ENCODE peak calls at places on chromosomes 6 and 20, in six cellular contexts. One of them, this sample, is unnamed.

GRCh38 chr6:21845018-21845417 is 251.5 kb downstream of the SOX4 start:
- DNase-seq in tibial nerve: no peak
- DNase-seq in ovary: no peak
- DNase-seq in H1: no peak
- DNase-seq in A549: no peak
- DNase-seq in transverse colon: no peak
- DNase-seq in this sample: no peak

GRCh38 chr6:67112120-67112519 is 1405.1 kb upstream of the EYS start:
- DNase-seq in transverse colon: no peak
- DNase-seq in tibial nerve: no peak
- DNase-seq in ovary: no peak
- DNase-seq in A549: no peak
- DNase-seq in H1: no peak
- DNase-seq in this sample: no peak

GRCh38 chr20:24206995-24207394 is 218.4 kb upstream of the GGTLC1 start:
- DNase-seq in tibial nerve: no peak
- DNase-seq in A549: no peak
- DNase-seq in ovary: no peak
- DNase-seq in transverse colon: no peak
- DNase-seq in H1: no peak
- DNase-seq in this sample: no peak

GRCh38 chr6:26276841-26277648 is 88.0 kb upstream of the BTN3A2 start:
- DNase-seq in A549: no peak
- DNase-seq in tibial nerve: no peak
- DNase-seq in H1: no peak
- DNase-seq in ovary: no peak
- DNase-seq in transverse colon: no peak
- DNase-seq in this sample: no peak

GRCh38 chr6:3724451-3725144 is 26.9 kb downstream of the PXDC1 start:
- DNase-seq in A549: no peak
- DNase-seq in transverse colon: no peak
- DNase-seq in tibial nerve: no peak
- DNase-seq in ovary: no peak
- DNase-seq in H1: no peak
- DNase-seq in this sample: no peak

GRCh38 chr6:901696-902455 is 208.9 kb upstream of the EXOC2 start:
- DNase-seq in A549: no peak
- DNase-seq in ovary: no peak
- DNase-seq in tibial nerve: no peak
- DNase-seq in transverse colon: no peak
- DNase-seq in H1: no peak
- DNase-seq in this sample: no peak

GRCh38 chr6:16295060-16295459 is 56.7 kb downstream of the GMPR start:
- DNase-seq in H1: no peak
- DNase-seq in tibial nerve: no peak
- DNase-seq in transverse colon: no peak
- DNase-seq in A549: no peak
- DNase-seq in ovary: no peak
- DNase-seq in this sample: no peak

GRCh38 chr6:30480536-30481156 is 8.7 kb upstream of the HLA-E start:
- DNase-seq in A549: no peak
- DNase-seq in transverse colon: no peak
- DNase-seq in H1: no peak
- DNase-seq in tibial nerve: no peak
- DNase-seq in ovary: no peak
- DNase-seq in this sample: no peak

GRCh38 chr6:658244-658643 is 1.3 kb upstream of the HUS1B start:
- DNase-seq in transverse colon: no peak
- DNase-seq in tibial nerve: no peak
- DNase-seq in A549: no peak
- DNase-seq in ovary: no peak
- DNase-seq in H1: no peak
- DNase-seq in this sample: no peak

GRCh38 chr20:17541996-17542395 is 10.8 kb upstream of the BFSP1 start:
- DNase-seq in A549: no peak
- DNase-seq in H1: no peak
- DNase-seq in transverse colon: no peak
- DNase-seq in ovary: no peak
- DNase-seq in tibial nerve: no peak
- DNase-seq in this sample: peak

GRCh38 chr20:62347151-62347404 is 20.0 kb downstream of the LAMA5 start:
- DNase-seq in tibial nerve: no peak
- DNase-seq in transverse colon: no peak
- DNase-seq in ovary: no peak
- DNase-seq in A549: no peak
- DNase-seq in H1: no peak
- DNase-seq in this sample: no peak

GRCh38 chr6:129605962-129606361 is 104.0 kb downstream of the ARHGAP18 start:
- DNase-seq in tibial nerve: no peak
- DNase-seq in ovary: no peak
- DNase-seq in transverse colon: no peak
- DNase-seq in H1: no peak
- DNase-seq in A549: no peak
- DNase-seq in this sample: no peak

GRCh38 chr20:47878601-47879004 is 93.3 kb upstream of the SULF2 start:
- DNase-seq in H1: no peak
- DNase-seq in transverse colon: no peak
- DNase-seq in A549: no peak
- DNase-seq in tibial nerve: no peak
- DNase-seq in ovary: no peak
- DNase-seq in this sample: no peak

GRCh38 chr20:7980332-7981046 is 39.1 kb downstream of the TMX4 start:
- DNase-seq in tibial nerve: no peak
- DNase-seq in H1: no peak
- DNase-seq in A549: peak
- DNase-seq in transverse colon: no peak
- DNase-seq in ovary: no peak
- DNase-seq in this sample: no peak

GRCh38 chr6:131803007-131803769 is 4.6 kb upstream of the ENPP1 start:
- DNase-seq in ovary: no peak
- DNase-seq in H1: no peak
- DNase-seq in transverse colon: no peak
- DNase-seq in tibial nerve: no peak
- DNase-seq in A549: no peak
- DNase-seq in this sample: no peak

GRCh38 chr6:32615885-32616532 is 21.2 kb upstream of the HLA-DQA1 start:
- DNase-seq in tibial nerve: no peak
- DNase-seq in ovary: no peak
- DNase-seq in A549: no peak
- DNase-seq in transverse colon: no peak
- DNase-seq in H1: no peak
- DNase-seq in this sample: no peak

GRCh38 chr6:6699741-6700367 is 111.3 kb downstream of the LY86 start:
- DNase-seq in A549: peak
- DNase-seq in tibial nerve: peak
- DNase-seq in transverse colon: peak
- DNase-seq in H1: no peak
- DNase-seq in ovary: peak
- DNase-seq in this sample: no peak

GRCh38 chr6:104754788-104755409 is 104.8 kb downstream of the HACE1 start:
- DNase-seq in tibial nerve: no peak
- DNase-seq in ovary: no peak
- DNase-seq in A549: no peak
- DNase-seq in transverse colon: no peak
- DNase-seq in H1: no peak
- DNase-seq in this sample: no peak

GRCh38 chr20:11389188-11389587 is 528.5 kb upstream of the BTBD3 start:
- DNase-seq in tibial nerve: no peak
- DNase-seq in ovary: no peak
- DNase-seq in transverse colon: no peak
- DNase-seq in H1: no peak
- DNase-seq in A549: no peak
- DNase-seq in this sample: no peak

GRCh38 chr6:8113260-8113659 is 10.9 kb upstream of the EEF1E1 start:
- DNase-seq in H1: no peak
- DNase-seq in transverse colon: no peak
- DNase-seq in ovary: no peak
- DNase-seq in tibial nerve: no peak
- DNase-seq in A549: no peak
- DNase-seq in this sample: no peak

GRCh38 chr6:18088419-18089296 is 33.8 kb downstream of the NHLRC1 start:
- DNase-seq in H1: no peak
- DNase-seq in A549: no peak
- DNase-seq in tibial nerve: no peak
- DNase-seq in transverse colon: no peak
- DNase-seq in ovary: no peak
- DNase-seq in this sample: no peak

GRCh38 chr6:159887146-159887545 is 3.6 kb upstream of the MAS1 start:
- DNase-seq in H1: no peak
- DNase-seq in ovary: no peak
- DNase-seq in transverse colon: no peak
- DNase-seq in tibial nerve: no peak
- DNase-seq in A549: no peak
- DNase-seq in this sample: no peak

GRCh38 chr6:14310955-14311354 is 193.4 kb downstream of the CD83 start:
- DNase-seq in tibial nerve: no peak
- DNase-seq in transverse colon: no peak
- DNase-seq in ovary: no peak
- DNase-seq in A549: no peak
- DNase-seq in H1: no peak
- DNase-seq in this sample: no peak

GRCh38 chr20:51312480-51312783 is 230.1 kb downstream of the NFATC2 start:
- DNase-seq in tibial nerve: no peak
- DNase-seq in transverse colon: no peak
- DNase-seq in ovary: no peak
- DNase-seq in H1: no peak
- DNase-seq in A549: no peak
- DNase-seq in this sample: no peak

GRCh38 chr20:51309128-51309527 is 233.4 kb downstream of the NFATC2 start:
- DNase-seq in transverse colon: no peak
- DNase-seq in tibial nerve: no peak
- DNase-seq in A549: no peak
- DNase-seq in H1: no peak
- DNase-seq in ovary: no peak
- DNase-seq in this sample: no peak

GRCh38 chr20:51311636-51312479 is 230.7 kb downstream of the NFATC2 start:
- DNase-seq in tibial nerve: no peak
- DNase-seq in ovary: no peak
- DNase-seq in A549: no peak
- DNase-seq in H1: no peak
- DNase-seq in transverse colon: no peak
- DNase-seq in this sample: no peak

GRCh38 chr20:51313275-51313898 is 229.1 kb downstream of the NFATC2 start:
- DNase-seq in tibial nerve: no peak
- DNase-seq in H1: no peak
- DNase-seq in ovary: no peak
- DNase-seq in transverse colon: no peak
- DNase-seq in A549: no peak
- DNase-seq in this sample: no peak

GRCh38 chr20:51310216-51310615 is 232.3 kb downstream of the NFATC2 start:
- DNase-seq in ovary: no peak
- DNase-seq in A549: no peak
- DNase-seq in transverse colon: no peak
- DNase-seq in tibial nerve: no peak
- DNase-seq in H1: no peak
- DNase-seq in this sample: no peak
- TF ChIP-seq EP300 in ovary: no peak
- TF ChIP-seq EP300 in A549: no peak
- TF ChIP-seq EP300 in transverse colon: no peak
- TF ChIP-seq EP300 in tibial nerve: no peak
- TF ChIP-seq EP300 in H1: no peak
- TF ChIP-seq EP300 in this sample: no peak

DNA sequence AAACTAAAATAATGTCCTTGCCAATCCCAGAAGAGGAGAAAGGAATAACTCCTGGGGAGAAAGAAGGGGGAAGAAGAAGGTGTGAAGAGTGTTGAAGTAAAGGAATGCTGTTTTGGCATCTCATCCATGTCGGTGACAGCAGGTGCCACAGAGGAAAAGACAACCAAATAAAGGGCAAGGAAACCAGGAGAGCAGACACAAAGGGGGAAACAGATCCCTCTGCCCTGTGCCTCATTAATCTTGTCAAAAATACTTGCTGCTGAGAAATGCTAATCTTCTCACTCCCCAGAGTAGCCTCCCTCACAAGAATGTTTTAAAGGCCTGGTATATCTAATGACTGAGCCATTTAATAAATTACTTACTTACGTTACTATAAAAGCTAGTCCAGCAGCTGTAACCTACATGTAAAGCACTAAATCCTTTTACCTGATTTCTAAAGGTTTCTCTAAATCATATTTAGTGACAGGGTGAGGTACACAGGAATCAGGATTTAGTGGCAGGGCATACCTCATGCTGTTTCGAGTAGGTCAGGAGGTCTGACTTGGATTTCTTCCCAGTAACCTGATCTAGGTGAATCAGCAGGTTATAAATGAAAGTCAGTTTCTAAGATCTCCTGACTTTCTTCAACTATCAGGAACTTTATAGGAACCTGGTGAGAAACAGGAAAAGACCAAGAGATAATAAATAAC is 377.1 kb downstream of the CENPW start:
- DNase-seq in A549: no peak
- DNase-seq in H1: no peak
- DNase-seq in transverse colon: no peak
- DNase-seq in tibial nerve: no peak
- DNase-seq in ovary: no peak
- DNase-seq in this sample: peak
- TF ChIP-seq EP300 in A549: no peak
- TF ChIP-seq EP300 in H1: no peak
- TF ChIP-seq EP300 in transverse colon: no peak
- TF ChIP-seq EP300 in tibial nerve: no peak
- TF ChIP-seq EP300 in ovary: no peak
- TF ChIP-seq EP300 in this sample: no peak

DNA sequence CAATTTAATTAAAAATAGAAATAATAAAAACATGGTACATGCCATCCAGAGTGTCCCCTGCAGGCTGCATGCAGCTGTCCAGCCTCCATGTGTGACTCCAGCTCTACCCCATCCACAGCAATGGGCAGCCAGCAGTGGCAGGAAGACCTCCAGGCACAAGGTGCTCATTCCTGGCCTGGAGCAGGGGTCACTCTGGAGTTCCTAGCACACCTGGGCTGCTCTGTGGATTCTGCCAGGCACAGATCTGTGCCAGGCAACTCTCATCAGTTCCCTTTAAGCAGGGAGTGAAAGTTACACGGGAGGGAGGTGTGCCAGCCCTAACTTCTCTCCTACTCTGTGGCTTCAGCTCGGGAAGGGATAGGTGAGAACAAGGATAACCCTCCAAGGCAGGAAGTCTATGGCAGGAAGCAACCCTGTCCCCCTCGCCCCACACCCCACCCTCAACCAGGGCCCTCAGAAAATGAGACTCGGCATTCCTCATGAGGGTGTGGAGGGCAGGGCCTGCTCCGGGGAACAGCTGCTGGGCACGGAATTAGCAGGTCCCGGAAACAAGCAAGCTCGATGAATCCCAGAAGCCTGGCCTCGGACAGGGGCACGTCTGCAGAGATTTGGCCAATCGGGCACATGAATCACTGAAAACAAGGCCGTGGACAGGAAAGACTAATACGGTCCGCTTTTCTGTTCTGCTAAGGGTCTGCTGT is 10.0 kb downstream of the JPH2 start:
- DNase-seq in transverse colon: peak
- DNase-seq in tibial nerve: no peak
- DNase-seq in A549: no peak
- DNase-seq in H1: no peak
- DNase-seq in ovary: no peak
- DNase-seq in this sample: peak
- TF ChIP-seq EP300 in transverse colon: no peak
- TF ChIP-seq EP300 in tibial nerve: no peak
- TF ChIP-seq EP300 in A549: no peak
- TF ChIP-seq EP300 in H1: no peak
- TF ChIP-seq EP300 in ovary: no peak
- TF ChIP-seq EP300 in this sample: no peak

GRCh38 chr6:167856999-167857660 is 30.4 kb downstream of the AFDN start:
- DNase-seq in tibial nerve: no peak
- DNase-seq in A549: no peak
- DNase-seq in ovary: no peak
- DNase-seq in transverse colon: no peak
- DNase-seq in H1: no peak
- DNase-seq in this sample: no peak
- TF ChIP-seq EP300 in tibial nerve: no peak
- TF ChIP-seq EP300 in A549: no peak
- TF ChIP-seq EP300 in ovary: no peak
- TF ChIP-seq EP300 in transverse colon: peak
- TF ChIP-seq EP300 in H1: no peak
- TF ChIP-seq EP300 in this sample: no peak